ENCODE peak calls at places on chromosome 1, in four cellular contexts. C is GM12878, N is HepG2, F is H1. O is an unnamed sample. For H3K4me1, the result is how much of the 10 kb centered on the place peaks cover.

GRCh38 chr1:228391411-228392020 is 15.1 kb downstream of the TRIM11 start:
- DNase-seq in N (no peak), F (no peak), C (no peak), O (no peak)

GRCh38 chr1:181143081-181143859 is 54.8 kb downstream of the IER5 start:
- DNase-seq in C (no peak), N (no peak), F (no peak), O (no peak)

GRCh38 chr1:235129774-235130570 is 1.3 kb upstream of the TOMM20 start:
- DNase-seq in F (no peak), C (no peak), N (peak), O (no peak)

GRCh38 chr1:155126494-155127104 is 1.1 kb upstream of the EFNA1 start:
- DNase-seq in C (no peak), F (no peak), N (peak), O (no peak)

GRCh38 chr1:91036894-91037829 is 15.3 kb upstream of the ZNF644 start:
- DNase-seq in F (no peak), C (no peak), N (peak), O (no peak)

GRCh38 chr1:1245178-1245839 is 1.2 kb downstream of the C1QTNF12 start:
- DNase-seq in F (no peak), N (peak), C (no peak), O (no peak)

GRCh38 chr1:16960560-16961296 is 19.7 kb downstream of the MFAP2 start:
- DNase-seq in C (peak), F (peak), N (peak), O (peak)

GRCh38 chr1:231626535-231626950 is at the start of gene DISC1:
- DNase-seq in N (peak), F (peak), C (no peak), O (peak)

GRCh38 chr1:2979191-2980072 is 41.8 kb upstream of the ACTRT2 start:
- DNase-seq in F (no peak), N (no peak), C (no peak), O (no peak)

GRCh38 chr1:117631761-117632160 is 25.9 kb downstream of the TENT5C start:
- DNase-seq in F (no peak), N (no peak), C (no peak), O (no peak)

GRCh38 chr1:221887091-221887746 is 145.3 kb upstream of the DUSP10 start:
- DNase-seq in N (peak), F (peak), C (no peak), O (peak)

GRCh38 chr1:54994355-54994990 is 4.3 kb upstream of the BSND start:
- DNase-seq in N (no peak), C (no peak), F (no peak), O (no peak)

GRCh38 chr1:218656301-218657037 is 311.3 kb downstream of the TGFB2 start:
- DNase-seq in F (no peak), N (no peak), C (no peak), O (no peak)

GRCh38 chr1:241749924-241750695 is 97.9 kb upstream of the EXO1 start:
- DNase-seq in C (no peak), F (no peak), N (no peak), O (no peak)

GRCh38 chr1:221723918-221724263 is 18.0 kb downstream of the DUSP10 start:
- DNase-seq in C (no peak), N (no peak), F (no peak), O (no peak)

GRCh38 chr1:110087812-110088738 is 17.6 kb upstream of the ALX3 start:
- DNase-seq in C (no peak), F (no peak), N (peak), O (peak)

GRCh38 chr1:153592706-153593105 is 20.2 kb downstream of the S100A16 start:
- DNase-seq in C (no peak), N (no peak), F (no peak), O (no peak)

GRCh38 chr1:182601416-182601786 is 2.8 kb downstream of the RGS16 start:
- DNase-seq in F (no peak), N (peak), C (peak), O (peak)

GRCh38 chr1:87134061-87134460 is 194.6 kb upstream of the LMO4 start:
- DNase-seq in F (no peak), N (no peak), C (no peak), O (no peak)

GRCh38 chr1:57341721-57342120 is 82.1 kb downstream of the DAB1 start:
- DNase-seq in F (no peak), N (no peak), C (no peak), O (no peak)

GRCh38 chr1:155591770-155592169 is 18.2 kb upstream of the MSTO1 start:
- DNase-seq in F (no peak), N (peak), C (peak), O (peak)

GRCh38 chr1:162977944-162978568 is 91.1 kb upstream of the RGS4 start:
- DNase-seq in F (no peak), C (no peak), N (no peak), O (peak)

GRCh38 chr1:111202707-111203623 is 2.5 kb upstream of the DENND2D start:
- DNase-seq in N (peak), F (no peak), C (no peak), O (no peak)

GRCh38 chr1:160641323-160642280 is 5.2 kb downstream of the SLAMF1 start:
- DNase-seq in N (no peak), C (no peak), F (no peak), O (no peak)

GRCh38 chr1:74502432-74502831 is 10.0 kb downstream of the LRRC53 start:
- DNase-seq in N (peak), F (no peak), C (no peak), O (no peak)

GRCh38 chr1:55172687-55173086 is 42.5 kb downstream of the USP24 start:
- DNase-seq in F (no peak), C (no peak), N (no peak), O (no peak)

GRCh38 chr1:165116732-165117131 is 239.8 kb downstream of the LMX1A start:
- DNase-seq in F (no peak), C (no peak), N (no peak), O (no peak)

GRCh38 chr1:16474166-16474800 is 33.8 kb downstream of the NECAP2 start:
- DNase-seq in N (no peak), C (no peak), F (no peak), O (no peak)

GRCh38 chr1:17046043-17046657 is 7.7 kb downstream of the SDHB start:
- DNase-seq in N (peak), C (no peak), F (no peak), O (no peak)

GRCh38 chr1:201016211-201016651 is 7.3 kb downstream of the KIF21B start:
- DNase-seq in N (no peak), F (no peak), C (no peak), O (no peak)

GRCh38 chr1:33188572-33189275 is 6.9 kb upstream of the TRIM62 start:
- DNase-seq in N (no peak), C (no peak), F (no peak), O (no peak)

DNA sequence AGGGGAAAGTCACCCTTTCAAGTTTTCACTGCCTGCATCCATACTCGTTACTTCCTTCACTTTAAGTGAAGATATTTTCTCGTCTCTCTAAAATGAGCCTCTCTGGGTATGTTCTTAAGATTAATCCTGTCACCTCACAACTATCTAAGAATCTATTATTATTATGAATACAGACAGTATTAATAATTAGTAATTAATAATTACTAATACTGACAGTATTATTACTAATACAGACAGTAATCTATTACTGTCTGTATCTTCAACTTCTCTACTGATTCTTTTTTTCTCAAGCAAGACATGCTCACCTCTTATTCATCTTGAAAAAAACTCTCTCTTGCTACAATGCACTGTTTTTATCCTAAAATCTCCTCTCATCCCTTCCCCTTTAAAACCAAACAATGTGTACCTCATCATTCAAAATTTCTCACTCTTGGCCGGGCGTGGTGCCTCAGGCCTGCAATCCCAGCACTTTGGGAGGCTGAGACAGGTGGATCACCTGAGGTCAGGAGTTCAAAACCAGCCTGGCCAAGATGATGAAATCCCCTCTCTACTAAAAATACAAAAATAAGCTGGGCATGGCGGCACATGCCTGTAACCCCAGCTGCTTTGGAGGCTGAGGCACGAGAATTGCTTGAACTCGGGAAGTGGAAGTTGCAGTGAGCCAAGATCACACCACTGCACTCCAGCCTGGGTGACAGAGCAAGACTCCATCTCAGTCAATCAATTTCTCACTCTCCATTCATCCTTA is 7.8 kb downstream of the NRDC start:
- DNase-seq in F (no peak), C (no peak), N (no peak), O (no peak)
- TF ChIP-seq YY1 in F (no peak), C (no peak), N (no peak), O (no peak)

GRCh38 chr1:59903136-59903754 is 23.3 kb downstream of the CYP2J2 start:
- DNase-seq in N (peak), C (no peak), F (no peak), O (peak)
- TF ChIP-seq SUZ12 in N (no peak), C (no peak), F (no peak), O (no peak)

GRCh38 chr1:89905391-89906058 is 84.7 kb downstream of the LRRC8D start:
- DNase-seq in F (no peak), C (no peak), N (no peak), O (no peak)

GRCh38 chr1:89908294-89908992 is 86.5 kb upstream of the ZNF326 start:
- DNase-seq in F (no peak), N (no peak), C (no peak), O (no peak)

GRCh38 chr1:89908993-89909436 is 85.9 kb upstream of the ZNF326 start:
- DNase-seq in N (no peak), C (no peak), F (no peak), O (no peak)

GRCh38 chr1:89906088-89906487 is 85.3 kb downstream of the LRRC8D start:
- DNase-seq in C (no peak), F (no peak), N (peak), O (no peak)

GRCh38 chr1:89907669-89908293 is 86.9 kb downstream of the LRRC8D start:
- DNase-seq in C (no peak), N (no peak), F (no peak), O (no peak)
- H3K4me1 ChIP-seq in C (under half), N (half or more), F (under half), O (under half)

GRCh38 chr1:8409107-8409506 is 91.2 kb downstream of the SLC45A1 start:
- DNase-seq in F (no peak), N (peak), C (no peak), O (no peak)

GRCh38 chr1:8409666-8410065 is 91.8 kb downstream of the SLC45A1 start:
- DNase-seq in N (no peak), F (no peak), C (no peak), O (no peak)

GRCh38 chr1:8407652-8408051 is 89.7 kb downstream of the SLC45A1 start:
- DNase-seq in N (no peak), F (no peak), C (no peak), O (no peak)

GRCh38 chr1:8406946-8407345 is 89.0 kb downstream of the SLC45A1 start:
- DNase-seq in N (no peak), C (no peak), F (no peak), O (no peak)

GRCh38 chr1:8408151-8408839 is 90.4 kb downstream of the SLC45A1 start:
- DNase-seq in C (no peak), N (no peak), F (no peak), O (no peak)
- TF ChIP-seq YY1 in C (no peak), N (no peak), F (no peak), O (no peak)

O was measured in NT2/D1.